ENCODE peak calls at places on chromosomes 3 and 15, in five cellular contexts. D, C, W, Q and Z are unnamed samples.
A peak's percentile ranks its signal among the peaks of the same experiment; 100 is the strongest.

GRCh38 chr3:62220616-62221015 is 152.7 kb downstream of the FEZF2 start:
- DNase-seq in D (no peak), C (no peak), W (no peak), Q (no peak), Z (no peak)

GRCh38 chr3:138578141-138578540 is 15.9 kb downstream of the CEP70 start:
- DNase-seq in D (no peak), C (no peak), W (no peak), Q (no peak), Z (no peak)

GRCh38 chr15:63060699-63061098 is 18.2 kb downstream of the TPM1 start:
- DNase-seq in D (no peak), C (no peak), W (no peak), Q (no peak), Z (no peak)

GRCh38 chr3:68878322-68878721 is 54.0 kb downstream of the TAFA4 start:
- DNase-seq in D (no peak), C (no peak), W (peak; percentile 32), Q (peak; percentile 40), Z (peak; percentile 7)

GRCh38 chr3:182789371-182789770 is 3.9 kb upstream of the ATP11B start:
- DNase-seq in D (no peak), C (no peak), W (peak; percentile 45), Q (no peak), Z (no peak)

GRCh38 chr3:10011644-10012043 is 14.6 kb upstream of the FANCD2 start:
- DNase-seq in D (no peak), C (no peak), W (peak; percentile 50), Q (no peak), Z (no peak)

GRCh38 chr15:63093486-63094205 is 28.0 kb upstream of the LACTB start:
- DNase-seq in D (peak; percentile 91), C (peak; percentile 85), W (peak; percentile 82), Q (peak; percentile 79), Z (no peak)

GRCh38 chr15:78059110-78059839 is 18.2 kb downstream of the TBC1D2B start:
- DNase-seq in D (no peak), C (no peak), W (no peak), Q (peak; percentile 30), Z (no peak)

GRCh38 chr3:65473746-65474145 is 565.0 kb downstream of the MAGI1 start:
- DNase-seq in D (no peak), C (no peak), W (peak; percentile 14), Q (peak; percentile 2), Z (no peak)

GRCh38 chr15:67164811-67165652 is 89.4 kb downstream of the AAGAB start:
- DNase-seq in D (peak; percentile 87), C (no peak), W (peak; percentile 75), Q (peak; percentile 74), Z (no peak)

GRCh38 chr3:42557849-42558248 is 23.9 kb downstream of the SEC22C start:
- DNase-seq in D (no peak), C (no peak), W (no peak), Q (no peak), Z (no peak)

GRCh38 chr3:127680790-127681189 is 8.0 kb downstream of the ABTB1 start:
- DNase-seq in D (no peak), C (no peak), W (no peak), Q (no peak), Z (no peak)

GRCh38 chr3:185176756-185177359 is 24.0 kb upstream of the C3orf70 start:
- DNase-seq in D (peak; percentile 35), C (no peak), W (peak; percentile 60), Q (peak; percentile 57), Z (no peak)

GRCh38 chr3:58529516-58530353 is 7.3 kb downstream of the ACOX2 start:
- DNase-seq in D (peak; percentile 88), C (no peak), W (peak; percentile 44), Q (no peak), Z (no peak)
- TF ChIP-seq CTCF in D (peak; percentile 79), C (no peak), W (peak; percentile 47), Q (peak; percentile 35), Z (peak; percentile 47)

DNA sequence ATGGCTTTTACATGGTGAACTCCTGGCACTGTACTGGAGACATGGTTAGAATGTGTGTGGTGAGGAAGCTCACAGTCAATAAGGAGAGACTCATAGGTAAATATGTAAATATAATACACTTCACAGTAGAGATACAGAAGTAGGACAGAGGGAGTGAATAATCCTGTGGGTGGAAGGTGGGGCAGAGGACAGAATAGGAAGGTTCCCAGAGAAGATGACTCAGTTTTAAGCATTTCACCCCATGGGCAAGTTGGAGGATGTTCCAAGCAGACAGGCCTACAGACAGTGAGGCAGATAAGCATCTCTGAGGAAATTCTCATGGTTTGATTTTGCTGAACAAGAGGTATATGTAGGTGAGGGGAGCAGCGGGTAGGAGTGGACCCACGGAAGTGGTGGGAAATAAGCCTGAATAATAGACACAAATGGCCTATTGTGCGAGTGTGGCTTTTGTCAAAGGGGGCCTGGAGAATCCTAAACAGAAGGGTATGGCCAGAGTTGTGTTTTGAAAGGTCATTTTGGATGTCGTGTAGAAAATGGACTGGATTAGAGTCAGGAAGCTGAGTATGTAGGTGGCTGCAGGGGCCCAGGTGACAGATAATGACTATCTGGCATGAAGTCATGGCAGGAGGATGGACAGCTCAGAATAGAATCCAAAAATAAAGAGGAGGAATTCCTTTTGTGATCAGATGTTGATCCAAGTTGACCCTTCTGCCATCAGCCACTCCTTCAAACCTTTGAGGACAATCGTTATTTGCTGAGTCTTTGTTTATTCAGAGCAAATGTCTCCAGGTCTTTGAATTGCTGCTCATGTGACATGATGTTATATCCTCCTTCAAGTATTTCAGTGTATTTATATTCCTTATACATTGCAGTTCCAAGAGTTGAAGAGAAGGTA is 97.3 kb upstream of the THRB start:
- DNase-seq in D (no peak), C (no peak), W (peak; percentile 15), Q (peak; percentile 17), Z (peak; percentile 18)
- TF ChIP-seq CTCF in D (no peak), C (no peak), W (no peak), Q (no peak), Z (no peak)

GRCh38 chr3:160928183-160928718 is 172.2 kb downstream of the PPM1L start:
- DNase-seq in D (no peak), C (no peak), W (no peak), Q (no peak), Z (no peak)
- TF ChIP-seq CTCF in D (peak; percentile 38), C (no peak), W (peak; percentile 8), Q (peak; percentile 27), Z (no peak)

GRCh38 chr3:150407051-150407817 is 864 bp upstream of the TSC22D2 start:
- DNase-seq in D (no peak), C (no peak), W (peak; percentile 76), Q (peak; percentile 83), Z (no peak)

GRCh38 chr3:150409527-150410310 is 1.6 kb downstream of the TSC22D2 start:
- DNase-seq in D (peak; percentile 50), C (peak; percentile 80), W (peak; percentile 78), Q (peak; percentile 75), Z (no peak)

GRCh38 chr3:150409125-150409526 is 1.0 kb downstream of the TSC22D2 start:
- DNase-seq in D (no peak), C (no peak), W (no peak), Q (no peak), Z (no peak)

GRCh38 chr3:150407818-150408231 is 273 bp upstream of the TSC22D2 start:
- DNase-seq in D (peak; percentile 28), C (peak; percentile 98), W (peak; percentile 77), Q (peak; percentile 84), Z (no peak)

GRCh38 chr3:150408232-150409124 is at the start of gene TSC22D2:
- DNase-seq in D (peak; percentile 93), C (peak; percentile 90), W (peak; percentile 97), Q (peak; percentile 94), Z (no peak)
- TF ChIP-seq CTCF in D (peak; percentile 21), C (no peak), W (no peak), Q (peak; percentile 8), Z (peak; percentile 18)

DNA sequence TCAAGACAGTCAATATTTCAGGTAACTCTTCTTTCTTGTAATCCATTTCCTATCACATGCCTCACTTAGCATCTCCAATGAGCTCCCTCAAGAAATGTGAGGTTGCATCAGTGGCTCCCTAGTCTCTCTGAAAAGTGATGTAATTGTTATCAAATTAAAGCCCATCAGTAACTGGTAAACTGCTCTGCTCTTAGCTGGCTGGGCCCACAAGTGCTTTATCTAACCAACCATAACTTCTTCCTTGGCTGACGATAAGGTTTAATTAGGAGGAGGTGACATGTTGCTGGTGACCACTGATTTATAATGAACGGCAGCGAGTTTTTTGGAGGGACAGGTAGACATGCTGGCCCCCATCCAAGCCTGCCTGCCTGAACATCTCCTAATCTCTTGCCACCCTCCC is 79.6 kb downstream of the RTP4 start:
- DNase-seq in D (no peak), C (no peak), W (no peak), Q (no peak), Z (no peak)
- TF ChIP-seq CTCF in D (no peak), C (no peak), W (no peak), Q (no peak), Z (no peak)

GRCh38 chr15:74782596-74783071 is 754 bp downstream of the CSK start:
- DNase-seq in D (no peak), C (no peak), W (no peak), Q (no peak), Z (no peak)
- TF ChIP-seq CTCF in D (no peak), C (no peak), W (no peak), Q (no peak), Z (no peak)

GRCh38 chr3:157447026-157447694 is 10.5 kb downstream of the PTX3 start:
- DNase-seq in D (no peak), C (no peak), W (peak; percentile 78), Q (peak; percentile 81), Z (no peak)
- TF ChIP-seq CTCF in D (peak; percentile 40), C (peak; percentile 46), W (peak; percentile 78), Q (peak; percentile 90), Z (peak; percentile 70)

GRCh38 chr3:82015241-82015640 is 253.8 kb upstream of the GBE1 start:
- DNase-seq in D (no peak), C (no peak), W (no peak), Q (no peak), Z (no peak)

GRCh38 chr3:82011336-82011735 is 249.9 kb upstream of the GBE1 start:
- DNase-seq in D (no peak), C (no peak), W (no peak), Q (no peak), Z (no peak)

DNA sequence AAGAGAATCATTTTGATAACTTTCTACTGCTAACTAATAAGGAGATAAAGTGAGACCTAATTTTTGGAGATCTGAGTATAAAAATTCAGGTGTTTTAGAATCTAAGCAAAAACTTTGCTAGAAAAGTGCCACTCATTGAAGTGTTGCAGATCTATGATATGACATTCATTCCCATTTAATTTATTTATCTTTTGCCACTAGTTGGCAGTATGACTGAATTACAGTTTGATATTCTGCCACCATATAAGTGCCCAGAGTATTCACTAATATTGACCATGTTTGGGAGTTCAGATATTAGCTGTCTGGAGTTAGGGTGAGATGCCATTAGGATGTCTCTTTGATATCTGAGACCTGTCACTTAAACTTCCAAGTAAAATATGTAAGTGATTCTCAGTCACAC is 251.3 kb upstream of the GBE1 start:
- DNase-seq in D (no peak), C (no peak), W (no peak), Q (no peak), Z (no peak)
- TF ChIP-seq CTCF in D (peak; percentile 36), C (no peak), W (peak; percentile 36), Q (no peak), Z (peak; percentile 23)